ENCODE peak calls at places on chromosomes 5 and 9, in eight cellular contexts. One of them, this sample, is unnamed.

GRCh38 chr5:178416919-178417318 is 173.3 kb downstream of the COL23A1 start:
- DNase-seq in gastrocnemius medialis: no peak
- DNase-seq in PC-3: peak; percentile 85
- DNase-seq in stomach: no peak
- DNase-seq in mammary epithelial cell: peak; percentile 12
- DNase-seq in SK-N-SH: peak; percentile 31
- DNase-seq in fibroblast of the aortic adventitia: no peak
- DNase-seq in choroid plexus epithelial cell: peak; percentile 41
- DNase-seq in this sample: no peak

GRCh38 chr5:143440448-143441102 is 37.1 kb upstream of the NR3C1 start:
- DNase-seq in gastrocnemius medialis: no peak
- DNase-seq in PC-3: no peak
- DNase-seq in stomach: no peak
- DNase-seq in mammary epithelial cell: no peak
- DNase-seq in SK-N-SH: peak; percentile 72
- DNase-seq in fibroblast of the aortic adventitia: no peak
- DNase-seq in choroid plexus epithelial cell: no peak
- DNase-seq in this sample: no peak

GRCh38 chr5:66596791-66597757 is 881 bp downstream of the MAST4 start:
- DNase-seq in gastrocnemius medialis: no peak
- DNase-seq in PC-3: no peak
- DNase-seq in stomach: peak; percentile 37
- DNase-seq in mammary epithelial cell: peak; percentile 41
- DNase-seq in SK-N-SH: peak; percentile 69
- DNase-seq in fibroblast of the aortic adventitia: peak; percentile 9
- DNase-seq in choroid plexus epithelial cell: peak; percentile 12
- DNase-seq in this sample: peak; percentile 37

GRCh38 chr5:151469992-151470391 is 22.6 kb downstream of the SLC36A1 start:
- DNase-seq in gastrocnemius medialis: no peak
- DNase-seq in PC-3: no peak
- DNase-seq in stomach: no peak
- DNase-seq in mammary epithelial cell: no peak
- DNase-seq in SK-N-SH: no peak
- DNase-seq in fibroblast of the aortic adventitia: no peak
- DNase-seq in choroid plexus epithelial cell: no peak
- DNase-seq in this sample: no peak

GRCh38 chr5:9340095-9340494 is 205.8 kb downstream of the SEMA5A start:
- DNase-seq in gastrocnemius medialis: no peak
- DNase-seq in PC-3: no peak
- DNase-seq in stomach: no peak
- DNase-seq in mammary epithelial cell: no peak
- DNase-seq in SK-N-SH: no peak
- DNase-seq in fibroblast of the aortic adventitia: no peak
- DNase-seq in choroid plexus epithelial cell: peak; percentile 55
- DNase-seq in this sample: peak; percentile 33

GRCh38 chr9:546797-547223 is 294.7 kb upstream of the DMRT1 start:
- DNase-seq in gastrocnemius medialis: peak; percentile 8
- DNase-seq in PC-3: no peak
- DNase-seq in stomach: no peak
- DNase-seq in mammary epithelial cell: no peak
- DNase-seq in SK-N-SH: no peak
- DNase-seq in fibroblast of the aortic adventitia: peak; percentile 52
- DNase-seq in choroid plexus epithelial cell: peak; percentile 24
- DNase-seq in this sample: no peak

GRCh38 chr5:152097128-152097527 is 172.5 kb upstream of the GLRA1 start:
- DNase-seq in gastrocnemius medialis: no peak
- DNase-seq in PC-3: no peak
- DNase-seq in stomach: no peak
- DNase-seq in mammary epithelial cell: no peak
- DNase-seq in SK-N-SH: no peak
- DNase-seq in fibroblast of the aortic adventitia: no peak
- DNase-seq in choroid plexus epithelial cell: no peak
- DNase-seq in this sample: no peak

GRCh38 chr9:127580879-127581278 is 31.2 kb upstream of the STXBP1 start:
- DNase-seq in gastrocnemius medialis: no peak
- DNase-seq in PC-3: no peak
- DNase-seq in stomach: no peak
- DNase-seq in mammary epithelial cell: no peak
- DNase-seq in SK-N-SH: no peak
- DNase-seq in fibroblast of the aortic adventitia: no peak
- DNase-seq in choroid plexus epithelial cell: no peak
- DNase-seq in this sample: no peak

GRCh38 chr5:97192580-97193421 is 9.8 kb upstream of the RIOK2 start:
- DNase-seq in gastrocnemius medialis: no peak
- DNase-seq in PC-3: peak; percentile 26
- DNase-seq in stomach: no peak
- DNase-seq in mammary epithelial cell: peak; percentile 84
- DNase-seq in SK-N-SH: no peak
- DNase-seq in fibroblast of the aortic adventitia: no peak
- DNase-seq in choroid plexus epithelial cell: peak; percentile 57
- DNase-seq in this sample: peak; percentile 9

GRCh38 chr9:34985311-34985899 is 4.1 kb upstream of the DNAJB5 start:
- DNase-seq in gastrocnemius medialis: no peak
- DNase-seq in PC-3: peak; percentile 65
- DNase-seq in stomach: peak; percentile 62
- DNase-seq in mammary epithelial cell: peak; percentile 47
- DNase-seq in SK-N-SH: peak; percentile 68
- DNase-seq in fibroblast of the aortic adventitia: peak; percentile 75
- DNase-seq in choroid plexus epithelial cell: peak; percentile 80
- DNase-seq in this sample: peak; percentile 55

GRCh38 chr9:23938908-23939307 is 112.9 kb upstream of the ELAVL2 start:
- DNase-seq in gastrocnemius medialis: no peak
- DNase-seq in PC-3: no peak
- DNase-seq in stomach: no peak
- DNase-seq in mammary epithelial cell: no peak
- DNase-seq in SK-N-SH: no peak
- DNase-seq in fibroblast of the aortic adventitia: no peak
- DNase-seq in choroid plexus epithelial cell: no peak
- DNase-seq in this sample: no peak

GRCh38 chr9:115606851-115607250 is 488.9 kb upstream of the TNC start:
- DNase-seq in gastrocnemius medialis: no peak
- DNase-seq in PC-3: no peak
- DNase-seq in stomach: no peak
- DNase-seq in mammary epithelial cell: no peak
- DNase-seq in SK-N-SH: no peak
- DNase-seq in fibroblast of the aortic adventitia: no peak
- DNase-seq in choroid plexus epithelial cell: peak; percentile 76
- DNase-seq in this sample: no peak

GRCh38 chr5:149125386-149125891 is 15.9 kb upstream of the ABLIM3 start:
- DNase-seq in gastrocnemius medialis: no peak
- DNase-seq in PC-3: peak; percentile 99
- DNase-seq in stomach: peak; percentile 52
- DNase-seq in mammary epithelial cell: peak; percentile 77
- DNase-seq in SK-N-SH: no peak
- DNase-seq in fibroblast of the aortic adventitia: no peak
- DNase-seq in choroid plexus epithelial cell: peak; percentile 46
- DNase-seq in this sample: no peak

GRCh38 chr9:104313396-104314110 is 190.5 kb upstream of the OR13F1 start:
- DNase-seq in gastrocnemius medialis: no peak
- DNase-seq in PC-3: no peak
- DNase-seq in stomach: no peak
- DNase-seq in mammary epithelial cell: no peak
- DNase-seq in SK-N-SH: no peak
- DNase-seq in fibroblast of the aortic adventitia: peak; percentile 20
- DNase-seq in choroid plexus epithelial cell: no peak
- DNase-seq in this sample: no peak

GRCh38 chr9:90326219-90326618 is 316.4 kb downstream of the DIRAS2 start:
- DNase-seq in gastrocnemius medialis: no peak
- DNase-seq in PC-3: no peak
- DNase-seq in stomach: no peak
- DNase-seq in mammary epithelial cell: no peak
- DNase-seq in SK-N-SH: no peak
- DNase-seq in fibroblast of the aortic adventitia: peak; percentile 71
- DNase-seq in choroid plexus epithelial cell: peak; percentile 38
- DNase-seq in this sample: peak; percentile 56

GRCh38 chr5:39120052-39120420 is 45.8 kb upstream of the RICTOR start:
- DNase-seq in gastrocnemius medialis: no peak
- DNase-seq in PC-3: no peak
- DNase-seq in stomach: no peak
- DNase-seq in mammary epithelial cell: no peak
- DNase-seq in SK-N-SH: no peak
- DNase-seq in fibroblast of the aortic adventitia: no peak
- DNase-seq in choroid plexus epithelial cell: no peak
- DNase-seq in this sample: no peak

GRCh38 chr5:134145779-134146581 is 30.8 kb downstream of the SKP1 start:
- DNase-seq in gastrocnemius medialis: no peak
- DNase-seq in PC-3: peak; percentile 82
- DNase-seq in stomach: peak; percentile 84
- DNase-seq in mammary epithelial cell: peak; percentile 62
- DNase-seq in SK-N-SH: peak; percentile 77
- DNase-seq in fibroblast of the aortic adventitia: peak; percentile 69
- DNase-seq in choroid plexus epithelial cell: peak; percentile 72
- DNase-seq in this sample: peak; percentile 67

DNA sequence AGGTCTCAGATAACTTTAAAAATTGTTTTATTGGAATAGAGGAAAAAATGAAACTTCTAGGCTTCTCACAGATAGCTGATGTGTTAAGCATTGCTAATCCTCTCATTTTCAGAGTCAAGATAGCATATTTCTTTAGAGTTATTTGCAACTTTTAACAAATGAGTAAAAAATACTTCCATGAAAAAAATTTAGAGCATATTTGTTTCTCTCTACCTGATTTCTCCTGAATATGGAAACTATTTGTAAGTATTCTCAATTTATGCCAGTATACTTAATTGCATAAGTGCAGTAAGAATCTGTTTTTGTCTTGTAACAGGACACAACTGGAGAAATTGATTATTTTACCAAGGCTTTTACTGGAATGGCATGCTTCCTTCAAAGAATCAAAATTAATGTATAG is 3.6 kb upstream of the TRIM32 start:
- DNase-seq in gastrocnemius medialis: no peak
- DNase-seq in PC-3: no peak
- DNase-seq in stomach: no peak
- DNase-seq in mammary epithelial cell: no peak
- DNase-seq in SK-N-SH: no peak
- DNase-seq in fibroblast of the aortic adventitia: no peak
- DNase-seq in choroid plexus epithelial cell: no peak
- DNase-seq in this sample: no peak
- TF ChIP-seq CTCF in gastrocnemius medialis: no peak
- TF ChIP-seq CTCF in PC-3: no peak
- TF ChIP-seq CTCF in stomach: no peak
- TF ChIP-seq CTCF in mammary epithelial cell: no peak
- TF ChIP-seq CTCF in SK-N-SH: no peak
- TF ChIP-seq CTCF in fibroblast of the aortic adventitia: no peak
- TF ChIP-seq CTCF in choroid plexus epithelial cell: no peak
- TF ChIP-seq CTCF in this sample: no peak

DNA sequence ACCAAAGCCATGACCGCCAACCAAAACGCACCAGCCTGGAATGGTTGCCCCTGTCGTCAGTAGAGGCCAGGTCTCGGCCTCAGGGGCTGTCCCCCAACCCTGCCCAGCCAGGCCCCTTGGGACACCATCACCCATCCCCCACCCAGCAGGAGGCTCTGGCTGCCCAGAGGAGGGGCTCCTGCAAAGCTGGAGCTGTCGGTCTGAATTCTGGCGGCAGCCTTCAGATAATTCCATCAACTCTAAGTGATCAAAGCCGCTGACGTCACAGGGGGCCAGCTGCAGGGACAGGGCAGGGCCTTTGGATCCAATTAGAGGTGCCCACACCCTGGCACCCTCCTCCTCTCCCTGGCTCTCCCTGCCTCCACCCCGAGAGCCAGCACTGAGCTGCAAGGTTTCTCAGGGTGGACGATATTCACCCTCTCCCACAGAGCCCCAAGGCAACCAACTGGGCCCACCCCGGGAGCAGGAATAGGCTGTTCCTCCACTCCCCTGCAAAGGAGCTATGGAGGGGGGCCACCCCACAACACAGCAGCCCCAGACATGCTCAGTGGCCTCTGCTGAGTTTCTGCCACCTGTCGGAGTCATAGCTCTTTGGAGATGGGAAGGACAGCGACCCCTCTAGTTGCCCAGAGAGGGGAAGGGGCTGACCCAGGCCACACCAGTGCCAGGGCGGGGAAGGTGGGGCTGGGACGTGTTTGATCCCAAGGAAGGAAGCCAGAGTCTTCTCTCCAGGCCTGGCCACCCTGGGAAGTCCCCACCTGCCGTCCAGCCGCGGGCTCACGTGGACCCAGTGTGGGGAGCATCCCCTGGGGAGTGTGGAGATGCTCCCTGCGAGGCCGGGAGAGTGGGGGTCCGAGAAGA is 78.4 kb downstream of the NTNG2 start:
- DNase-seq in gastrocnemius medialis: no peak
- DNase-seq in PC-3: no peak
- DNase-seq in stomach: no peak
- DNase-seq in mammary epithelial cell: no peak
- DNase-seq in SK-N-SH: peak; percentile 75
- DNase-seq in fibroblast of the aortic adventitia: no peak
- DNase-seq in choroid plexus epithelial cell: no peak
- DNase-seq in this sample: no peak
- H3K4me3 ChIP-seq in gastrocnemius medialis: peak overlapping the region; percentile 53
- H3K4me3 ChIP-seq in PC-3: no peak overlapping the region
- H3K4me3 ChIP-seq in stomach: peak overlapping the region; percentile 70
- H3K4me3 ChIP-seq in mammary epithelial cell: no peak overlapping the region
- H3K4me3 ChIP-seq in SK-N-SH: peak overlapping the region; percentile 39
- H3K4me3 ChIP-seq in fibroblast of the aortic adventitia: no peak overlapping the region
- H3K4me3 ChIP-seq in choroid plexus epithelial cell: no peak overlapping the region
- H3K4me3 ChIP-seq in this sample: no peak overlapping the region

GRCh38 chr5:170267431-170268152 is 30.0 kb downstream of the LCP2 start:
- DNase-seq in gastrocnemius medialis: peak; percentile 33
- DNase-seq in PC-3: peak; percentile 65
- DNase-seq in stomach: peak; percentile 70
- DNase-seq in mammary epithelial cell: peak; percentile 42
- DNase-seq in SK-N-SH: peak; percentile 84
- DNase-seq in fibroblast of the aortic adventitia: peak; percentile 78
- DNase-seq in choroid plexus epithelial cell: peak; percentile 92
- DNase-seq in this sample: peak; percentile 69

GRCh38 chr5:170268884-170269283 is 28.7 kb downstream of the LCP2 start:
- DNase-seq in gastrocnemius medialis: no peak
- DNase-seq in PC-3: no peak
- DNase-seq in stomach: no peak
- DNase-seq in mammary epithelial cell: no peak
- DNase-seq in SK-N-SH: no peak
- DNase-seq in fibroblast of the aortic adventitia: no peak
- DNase-seq in choroid plexus epithelial cell: no peak
- DNase-seq in this sample: no peak

GRCh38 chr5:170269579-170269978 is 28.0 kb downstream of the LCP2 start:
- DNase-seq in gastrocnemius medialis: no peak
- DNase-seq in PC-3: peak; percentile 51
- DNase-seq in stomach: no peak
- DNase-seq in mammary epithelial cell: no peak
- DNase-seq in SK-N-SH: no peak
- DNase-seq in fibroblast of the aortic adventitia: no peak
- DNase-seq in choroid plexus epithelial cell: no peak
- DNase-seq in this sample: no peak

GRCh38 chr5:170266570-170267379 is 30.8 kb downstream of the LCP2 start:
- DNase-seq in gastrocnemius medialis: no peak
- DNase-seq in PC-3: no peak
- DNase-seq in stomach: no peak
- DNase-seq in mammary epithelial cell: no peak
- DNase-seq in SK-N-SH: no peak
- DNase-seq in fibroblast of the aortic adventitia: no peak
- DNase-seq in choroid plexus epithelial cell: no peak
- DNase-seq in this sample: no peak

GRCh38 chr5:170268153-170268689 is 29.4 kb downstream of the LCP2 start:
- DNase-seq in gastrocnemius medialis: no peak
- DNase-seq in PC-3: no peak
- DNase-seq in stomach: no peak
- DNase-seq in mammary epithelial cell: no peak
- DNase-seq in SK-N-SH: no peak
- DNase-seq in fibroblast of the aortic adventitia: no peak
- DNase-seq in choroid plexus epithelial cell: no peak
- DNase-seq in this sample: no peak
- TF ChIP-seq CTCF in gastrocnemius medialis: no peak
- TF ChIP-seq CTCF in PC-3: no peak
- TF ChIP-seq CTCF in stomach: no peak
- TF ChIP-seq CTCF in mammary epithelial cell: no peak
- TF ChIP-seq CTCF in SK-N-SH: no peak
- TF ChIP-seq CTCF in fibroblast of the aortic adventitia: no peak
- TF ChIP-seq CTCF in choroid plexus epithelial cell: no peak
- TF ChIP-seq CTCF in this sample: no peak

GRCh38 chr5:173963107-173963506 is 25.9 kb upstream of the C5orf47 start:
- DNase-seq in gastrocnemius medialis: peak; percentile 46
- DNase-seq in PC-3: peak; percentile 88
- DNase-seq in stomach: no peak
- DNase-seq in mammary epithelial cell: peak; percentile 56
- DNase-seq in SK-N-SH: no peak
- DNase-seq in fibroblast of the aortic adventitia: peak; percentile 62
- DNase-seq in choroid plexus epithelial cell: peak; percentile 53
- DNase-seq in this sample: peak; percentile 73
- H3K4me3 ChIP-seq in gastrocnemius medialis: peak overlapping the region; percentile 2
- H3K4me3 ChIP-seq in PC-3: peak overlapping the region; percentile 66
- H3K4me3 ChIP-seq in stomach: no peak overlapping the region
- H3K4me3 ChIP-seq in mammary epithelial cell: peak overlapping the region; percentile 73
- H3K4me3 ChIP-seq in SK-N-SH: peak overlapping the region; percentile 49
- H3K4me3 ChIP-seq in fibroblast of the aortic adventitia: peak overlapping the region; percentile 28
- H3K4me3 ChIP-seq in choroid plexus epithelial cell: no peak overlapping the region
- H3K4me3 ChIP-seq in this sample: peak overlapping the region; percentile 42

This sample was measured in astrocyte of the spinal cord.